ENCODE peak calls at places on chromosomes 4 and X, in seven cellular contexts. N, Y, S, O, I, U and D are unnamed samples.

GRCh38 chrX:8913665-8914409 is 112.7 kb upstream of the FAM9A start:
- DNase-seq in N (no peak), I (peak; percentile 40), S (no peak), U (peak; percentile 17), O (no peak), Y (no peak), D (no peak)

GRCh38 chr4:26263165-26263564 is 57.6 kb upstream of the RBPJ start:
- DNase-seq in Y (no peak), O (peak; percentile 11), N (no peak), S (no peak), U (no peak), I (no peak), D (peak; percentile 18)

GRCh38 chr4:89257376-89257775 is 50.2 kb downstream of the GPRIN3 start:
- DNase-seq in U (no peak), O (no peak), Y (no peak), S (no peak), I (no peak), N (no peak), D (no peak)

GRCh38 chrX:23902419-23902818 is 5.3 kb downstream of the APOO start:
- DNase-seq in N (no peak), I (peak; percentile 77), Y (no peak), S (no peak), U (no peak), O (peak; percentile 50), D (no peak)

GRCh38 chrX:148958896-148959295 is 458.5 kb downstream of the AFF2 start:
- DNase-seq in I (peak; percentile 5), Y (no peak), O (no peak), S (no peak), U (no peak), N (no peak), D (no peak)

GRCh38 chrX:66163849-66164401 is at the start of gene HEPH:
- DNase-seq in U (no peak), Y (no peak), N (no peak), I (peak; percentile 52), S (no peak), O (no peak), D (no peak)

GRCh38 chr4:139508581-139509237 is 47.3 kb downstream of the SETD7 start:
- DNase-seq in I (no peak), U (no peak), O (no peak), S (no peak), Y (no peak), N (no peak), D (no peak)

GRCh38 chr4:140239311-140239710 is 85.3 kb upstream of the MAML3 start:
- DNase-seq in O (no peak), Y (no peak), U (no peak), I (no peak), S (no peak), N (no peak), D (no peak)

GRCh38 chr4:25486171-25486570 is 109.1 kb downstream of the ANAPC4 start:
- DNase-seq in N (no peak), S (no peak), I (peak; percentile 68), U (no peak), O (no peak), Y (no peak), D (no peak)

GRCh38 chrX:104168127-104168526 is 1.9 kb downstream of the FAM199X start:
- DNase-seq in S (no peak), Y (no peak), I (no peak), U (no peak), N (no peak), O (no peak), D (no peak)
- H3K4me3 ChIP-seq in S (peak overlapping the region; percentile 92), Y (no peak overlapping the region), I (peak overlapping the region; percentile 86), U (no peak overlapping the region), N (peak overlapping the region; percentile 70), O (peak overlapping the region; percentile 94), D (peak overlapping the region; percentile 88)

DNA sequence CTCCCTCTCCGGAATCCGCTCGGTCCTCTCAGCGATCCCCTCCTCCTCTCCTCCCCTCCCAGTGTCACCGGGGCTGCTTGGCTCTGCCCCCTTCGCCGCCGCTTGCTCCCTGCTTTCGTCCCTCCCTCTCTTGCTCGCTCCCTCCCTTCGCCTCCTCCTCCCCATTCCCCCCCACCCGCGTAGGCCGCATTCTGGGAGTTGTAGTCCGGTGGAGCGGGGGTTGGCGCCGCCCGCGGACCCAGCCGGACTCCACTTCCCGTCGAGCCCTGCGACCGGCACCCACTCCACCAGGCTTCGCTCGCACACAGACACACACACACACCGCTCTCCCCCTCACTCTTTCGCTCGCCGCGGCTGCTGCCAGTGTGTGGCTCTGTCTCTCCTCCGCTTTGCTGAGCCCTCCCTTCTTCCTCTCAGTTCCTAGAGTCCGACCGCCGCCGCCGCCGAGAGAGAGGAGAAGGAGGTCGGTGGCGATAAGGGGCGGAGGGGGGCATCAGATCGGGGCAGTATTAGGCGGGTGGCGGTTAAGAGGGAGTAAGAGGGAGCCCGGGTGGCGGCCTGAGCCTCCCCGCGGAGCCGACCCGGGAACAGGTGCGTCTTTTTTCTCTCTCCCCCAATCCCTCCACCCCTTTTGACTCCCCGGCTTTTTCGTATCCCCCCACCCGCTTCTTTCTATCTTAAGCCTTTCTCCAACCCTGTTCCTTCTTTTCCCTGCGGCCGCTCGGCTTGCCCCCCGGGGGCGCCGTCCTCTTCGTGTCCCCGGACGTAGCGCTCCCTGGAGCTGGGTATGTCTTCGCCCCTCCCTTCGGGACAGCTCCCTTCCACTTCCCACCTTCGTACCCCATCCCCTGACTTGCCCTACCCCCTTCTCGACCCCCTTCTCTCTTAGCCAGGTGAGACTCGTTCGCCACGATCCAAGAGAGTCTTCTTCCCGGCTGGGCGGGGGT is at the start of gene BCORL1:
- DNase-seq in S (peak; percentile 96), Y (peak; percentile 95), U (peak; percentile 91), N (peak; percentile 91), I (peak; percentile 89), O (peak; percentile 88), D (peak; percentile 94)
- TF ChIP-seq CTCF in S (no peak), Y (no peak), U (no peak), N (no peak), I (no peak), O (no peak), D (peak; percentile 17)

GRCh38 chrX:49199315-49199595 is 738 bp downstream of the SYP start:
- DNase-seq in I (no peak), Y (no peak), O (no peak), U (no peak), N (no peak), S (no peak), D (no peak)
- H3K4me3 ChIP-seq in I (no peak overlapping the region), Y (no peak overlapping the region), O (peak overlapping the region; percentile 74), U (no peak overlapping the region), N (peak overlapping the region; percentile 66), S (peak overlapping the region; percentile 50), D (no peak overlapping the region)

GRCh38 chr4:168483786-168484185 is 3.5 kb upstream of the DDX60L start:
- DNase-seq in O (no peak), Y (no peak), I (peak; percentile 85), U (no peak), S (no peak), N (no peak), D (no peak)

GRCh38 chr4:168487821-168488162 is 7.5 kb upstream of the DDX60L start:
- DNase-seq in O (no peak), U (no peak), I (no peak), N (no peak), Y (no peak), S (no peak), D (no peak)

GRCh38 chr4:168485511-168485910 is 5.2 kb upstream of the DDX60L start:
- DNase-seq in U (no peak), O (no peak), S (no peak), N (no peak), Y (no peak), I (no peak), D (no peak)

GRCh38 chr4:168486961-168487820 is 6.9 kb upstream of the DDX60L start:
- DNase-seq in S (no peak), N (no peak), U (no peak), O (no peak), I (peak; percentile 75), Y (no peak), D (no peak)

GRCh38 chr4:168484626-168485025 is 4.3 kb upstream of the DDX60L start:
- DNase-seq in S (no peak), O (no peak), U (no peak), Y (no peak), I (peak; percentile 87), N (no peak), D (no peak)
- TF ChIP-seq CTCF in S (no peak), O (no peak), U (no peak), Y (no peak), I (no peak), N (no peak), D (no peak)